ENCODE peak calls at places on chromosomes 16 and 17, in four cellular contexts. A, G, D and P are unnamed samples.

GRCh38 chr17:41185001-41185400 is 290 bp upstream of the KRTAP4-1 start:
- DNase-seq in A (no peak), G (no peak), D (no peak), P (no peak)

GRCh38 chr17:35903451-35903850 is 23.3 kb upstream of the CCL5 start:
- DNase-seq in A (no peak), G (no peak), D (no peak), P (no peak)

GRCh38 chr17:21286066-21286770 is 1.7 kb downstream of the MAP2K3 start:
- DNase-seq in A (peak; percentile 87), G (peak; percentile 91), D (peak; percentile 98), P (no peak)

GRCh38 chr16:3725291-3725690 is 8.0 kb upstream of the TRAP1 start:
- DNase-seq in A (no peak), G (no peak), D (no peak), P (no peak)

GRCh38 chr16:58367252-58367651 is 25.0 kb upstream of the GINS3 start:
- DNase-seq in A (no peak), G (no peak), D (no peak), P (no peak)

GRCh38 chr17:18004345-18004744 is 31.7 kb downstream of the DRC3 start:
- DNase-seq in A (no peak), G (no peak), D (no peak), P (no peak)

GRCh38 chr17:8674344-8675305 is 44.1 kb upstream of the MYH10 start:
- DNase-seq in A (no peak), G (no peak), D (no peak), P (no peak)

GRCh38 chr17:59671386-59671785 is 35.8 kb downstream of the PTRH2 start:
- DNase-seq in A (no peak), G (no peak), D (no peak), P (no peak)

GRCh38 chr17:30513346-30513745 is 36.1 kb downstream of the GOSR1 start:
- DNase-seq in A (no peak), G (no peak), D (no peak), P (no peak)

GRCh38 chr17:51046527-51047384 is 73.9 kb downstream of the SPAG9 start:
- DNase-seq in A (peak; percentile 70), G (peak; percentile 92), D (peak; percentile 93), P (peak; percentile 84)

GRCh38 chr17:4900231-4901107 is 1.1 kb downstream of the C17orf107 start:
- DNase-seq in A (no peak), G (no peak), D (no peak), P (peak; percentile 60)

GRCh38 chr17:1229354-1229890 is 40.8 kb upstream of the BHLHA9 start:
- DNase-seq in A (peak; percentile 61), G (peak; percentile 34), D (peak; percentile 94), P (peak; percentile 59)

GRCh38 chr17:59349178-59349577 is 17.7 kb downstream of the YPEL2 start:
- DNase-seq in A (no peak), G (no peak), D (no peak), P (no peak)

GRCh38 chr16:57000271-57001025 is 11.1 kb downstream of the NLRC5 start:
- DNase-seq in A (peak; percentile 27), G (no peak), D (no peak), P (no peak)

GRCh38 chr16:1300664-1301476 is 8.6 kb upstream of the UBE2I start:
- DNase-seq in A (no peak), G (peak; percentile 81), D (no peak), P (peak; percentile 83)

GRCh38 chr16:57299009-57299718 is 14.7 kb upstream of the PLLP start:
- DNase-seq in A (no peak), G (no peak), D (no peak), P (peak; percentile 45)

GRCh38 chr17:82098939-82099765 is 1.1 kb upstream of the FASN start:
- DNase-seq in A (no peak), G (no peak), D (no peak), P (no peak)

GRCh38 chr16:58843675-58844074 is 109.6 kb upstream of the GOT2 start:
- DNase-seq in A (no peak), G (peak; percentile 35), D (no peak), P (no peak)

GRCh38 chr16:70687671-70688265 is 1.9 kb upstream of the MTSS2 start:
- DNase-seq in A (no peak), G (no peak), D (no peak), P (peak; percentile 24)

GRCh38 chr17:69725125-69725524 is 310.6 kb downstream of the MAP2K6 start:
- DNase-seq in A (no peak), G (no peak), D (no peak), P (no peak)

GRCh38 chr16:3065069-3065741 is at the start of gene IL32:
- DNase-seq in A (no peak), G (no peak), D (no peak), P (no peak)

GRCh38 chr16:84117482-84117843 is 721 bp upstream of the MBTPS1 start:
- DNase-seq in A (no peak), G (no peak), D (no peak), P (no peak)

GRCh38 chr17:70070297-70071027 is 4.6 kb upstream of the KCNJ16 start:
- DNase-seq in A (no peak), G (no peak), D (no peak), P (no peak)

GRCh38 chr17:80498242-80498919 is 22.0 kb upstream of the NPTX1 start:
- DNase-seq in A (no peak), G (no peak), D (no peak), P (no peak)

GRCh38 chr17:62180772-62181171 is 115.7 kb upstream of the MED13 start:
- DNase-seq in A (no peak), G (no peak), D (no peak), P (no peak)

GRCh38 chr16:84844049-84844350 is 24.2 kb downstream of the CRISPLD2 start:
- DNase-seq in A (no peak), G (no peak), D (no peak), P (peak; percentile 72)

GRCh38 chr16:21116148-21116693 is 34.4 kb downstream of the DNAH3 start:
- DNase-seq in A (no peak), G (no peak), D (peak; percentile 45), P (no peak)

GRCh38 chr17:56486732-56487131 is 106.8 kb upstream of the NOG start:
- DNase-seq in A (no peak), G (no peak), D (peak; percentile 75), P (no peak)
- TF ChIP-seq CTCF in A (no peak), G (no peak), D (no peak), P (no peak)

GRCh38 chr16:86252596-86252995 is 257.7 kb upstream of the FOXF1 start:
- DNase-seq in A (no peak), G (peak; percentile 54), D (no peak), P (peak; percentile 50)
- TF ChIP-seq CTCF in A (no peak), G (peak; percentile 71), D (peak; percentile 43), P (peak; percentile 65)

GRCh38 chr17:57990037-57990436 is 2.0 kb upstream of the VEZF1 start:
- DNase-seq in A (no peak), G (no peak), D (no peak), P (no peak)

GRCh38 chr17:57986841-57987581 is 1.0 kb downstream of the VEZF1 start:
- DNase-seq in A (no peak), G (peak; percentile 58), D (no peak), P (peak; percentile 31)

GRCh38 chr17:57987582-57988300 is at the start of gene VEZF1:
- DNase-seq in A (peak; percentile 41), G (peak; percentile 89), D (peak; percentile 95), P (peak; percentile 84)

GRCh38 chr17:57988301-57989010 is 402 bp upstream of the VEZF1 start:
- DNase-seq in A (peak; percentile 32), G (peak; percentile 72), D (peak; percentile 93), P (peak; percentile 75)

DNA sequence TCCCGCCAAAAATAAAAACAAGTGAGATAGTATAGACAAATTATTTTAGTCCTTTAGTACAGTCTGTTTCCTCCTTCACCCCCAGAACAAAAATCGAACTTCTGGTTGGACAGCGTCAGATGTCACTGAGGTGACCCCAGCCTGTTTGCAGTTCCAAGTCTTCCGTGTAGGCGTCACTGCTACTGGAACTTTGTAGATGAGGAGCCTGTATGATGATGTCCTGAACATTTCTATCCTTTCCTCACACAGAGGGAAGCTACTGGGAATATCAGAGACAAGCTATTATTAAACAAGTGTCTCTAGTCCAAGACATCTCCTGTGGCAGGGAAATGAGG is 924 bp upstream of the VEZF1 start:
- DNase-seq in A (no peak), G (peak; percentile 38), D (no peak), P (no peak)
- TF ChIP-seq CTCF in A (peak; percentile 21), G (no peak), D (no peak), P (no peak)

DNA sequence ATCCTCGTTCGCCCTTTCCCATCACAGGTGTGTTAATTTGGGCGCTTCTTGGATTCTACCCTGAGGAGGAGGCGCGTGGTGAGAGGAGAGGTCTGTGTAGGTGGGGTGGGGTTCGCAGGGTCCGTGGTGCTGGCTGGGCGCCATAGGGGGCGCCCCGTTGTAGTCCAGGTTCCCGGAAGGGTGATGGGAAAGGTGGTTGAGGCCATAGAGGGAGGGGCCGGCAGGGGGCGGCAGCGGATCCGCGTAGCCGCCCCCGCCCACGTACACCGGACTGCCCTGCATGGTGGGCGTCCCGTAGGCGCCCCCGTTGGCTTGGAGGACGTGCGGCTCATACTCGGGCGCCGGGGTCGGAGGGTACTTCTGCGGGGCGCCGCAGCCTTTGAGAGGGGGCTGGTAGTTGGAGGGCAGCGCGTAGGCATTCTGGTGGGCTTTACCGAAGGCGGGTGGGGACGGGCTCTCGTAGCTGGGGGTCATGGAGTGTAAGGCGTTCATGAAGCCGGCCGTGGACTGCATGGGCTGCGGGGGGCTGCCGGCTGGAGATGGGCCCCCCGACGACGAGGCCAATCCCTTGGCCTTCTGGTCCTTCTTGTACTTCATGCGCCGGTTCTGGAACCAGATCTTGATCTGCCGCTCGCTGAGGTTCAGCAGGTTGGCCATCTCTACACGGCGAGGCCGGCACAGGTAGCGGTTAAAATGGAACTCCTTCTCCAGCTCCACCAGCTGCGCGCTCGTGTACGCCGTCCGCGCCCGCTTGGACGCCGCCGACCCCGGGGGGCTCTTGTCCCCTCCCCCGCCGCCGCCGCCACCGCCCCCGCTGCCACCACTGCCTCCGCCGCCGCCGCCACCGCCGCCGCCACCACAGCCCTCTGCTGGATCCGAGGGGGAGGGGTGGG is 5.7 kb upstream of the HOXB2 start:
- DNase-seq in A (no peak), G (no peak), D (no peak), P (peak; percentile 33)
- TF ChIP-seq CTCF in A (no peak), G (peak; percentile 24), D (no peak), P (peak; percentile 34)

GRCh38 chr16:74817851-74818250 is 43.2 kb upstream of the FA2H start:
- DNase-seq in A (no peak), G (no peak), D (no peak), P (no peak)

GRCh38 chr16:74811911-74812310 is 37.3 kb upstream of the FA2H start:
- DNase-seq in A (no peak), G (no peak), D (peak; percentile 45), P (no peak)

GRCh38 chr16:74813109-74813641 is 38.6 kb upstream of the FA2H start:
- DNase-seq in A (peak; percentile 49), G (peak; percentile 91), D (no peak), P (peak; percentile 91)
- TF ChIP-seq CTCF in A (peak; percentile 94), G (peak; percentile 95), D (peak; percentile 92), P (peak; percentile 96)

GRCh38 chr17:76124582-76125390 is 16.3 kb downstream of the FOXJ1 start:
- DNase-seq in A (no peak), G (no peak), D (no peak), P (no peak)
- TF ChIP-seq CTCF in A (no peak), G (peak; percentile 41), D (no peak), P (peak; percentile 17)